ENCODE peak calls at places on chromosome 5, in seven cellular contexts. E is A549; N is H54; Z is tibial nerve; X is stimulated activated CD8-positive, alpha-beta memory T cell treated with anti-CD3 and anti-CD28 coated beads, Interleukin-7, amount 100 ng/mL, for 24 hours; P is A673; G is T1000. V is an unnamed sample.

GRCh38 chr5:93925321-93925720 is 183.9 kb upstream of the POU5F2 start:
- DNase-seq in E (peak), N (no peak), Z (no peak), X (no peak), P (no peak), G (no peak), V (no peak)

GRCh38 chr5:172740483-172741205 is 30.4 kb downstream of the DUSP1 start:
- DNase-seq in E (peak), N (peak), Z (no peak), X (no peak), P (peak), G (peak), V (peak)

GRCh38 chr5:125196479-125197183 is 450.2 kb upstream of the ZNF608 start:
- DNase-seq in E (no peak), N (no peak), Z (no peak), X (no peak), P (no peak), G (no peak), V (no peak)

GRCh38 chr5:112329429-112330090 is 89.5 kb downstream of the EPB41L4A start:
- DNase-seq in E (no peak), N (no peak), Z (no peak), X (no peak), P (peak), G (no peak), V (no peak)

GRCh38 chr5:138641547-138642298 is 66.5 kb upstream of the HSPA9 start:
- DNase-seq in E (peak), N (peak), Z (peak), X (peak), P (peak), G (no peak), V (peak)

GRCh38 chr5:117434266-117434665 is 859.6 kb upstream of the SEMA6A start:
- DNase-seq in E (no peak), N (no peak), Z (no peak), X (no peak), P (no peak), G (no peak), V (no peak)

GRCh38 chr5:5480481-5481111 is 58.1 kb downstream of the ICE1 start:
- DNase-seq in E (no peak), N (no peak), Z (no peak), X (no peak), P (no peak), G (no peak), V (no peak)

GRCh38 chr5:180212363-180213255 is 3.6 kb upstream of the RASGEF1C start:
- DNase-seq in E (no peak), N (no peak), Z (no peak), X (no peak), P (no peak), G (no peak), V (no peak)

GRCh38 chr5:138809391-138809790 is 56.2 kb downstream of the CTNNA1 start:
- DNase-seq in E (no peak), N (no peak), Z (no peak), X (no peak), P (no peak), G (no peak), V (no peak)

GRCh38 chr5:131538177-131538593 is 96.8 kb downstream of the RAPGEF6 start:
- DNase-seq in E (peak), N (no peak), Z (no peak), X (no peak), P (no peak), G (no peak), V (no peak)

GRCh38 chr5:126422994-126423788 is at the start of gene GRAMD2B:
- DNase-seq in E (peak), N (peak), Z (peak), X (peak), P (peak), G (peak), V (peak)

V was measured in thoracic aorta.